ENCODE peak calls at places on chromosomes 4 and X, in five cellular contexts. E, G, M, V and Y are unnamed samples.

GRCh38 chr4:113893546-113893945 is 85.9 kb downstream of the ARSJ start:
- DNase-seq in V (no peak), E (no peak), G (peak), M (no peak), Y (no peak)

GRCh38 chrX:121902463-121902862 is 855.1 kb downstream of the GLUD2 start:
- DNase-seq in E (no peak), G (no peak), V (no peak), M (no peak), Y (no peak)

GRCh38 chr4:78691971-78692814 is 84.0 kb upstream of the BMP2K start:
- DNase-seq in G (peak), V (peak), M (no peak), E (peak), Y (no peak)

GRCh38 chr4:128565054-128565453 is 244.4 kb upstream of the JADE1 start:
- DNase-seq in E (no peak), V (no peak), M (no peak), G (no peak), Y (no peak)

GRCh38 chrX:133948895-133949294 is 36.5 kb downstream of the GPC3 start:
- DNase-seq in G (no peak), E (no peak), M (no peak), V (no peak), Y (no peak)

GRCh38 chr4:127870688-127871087 is 10.0 kb upstream of the PLK4 start:
- DNase-seq in V (peak), E (peak), M (no peak), G (no peak), Y (no peak)

GRCh38 chr4:53592128-53592527 is 842 bp upstream of the LNX1 start:
- DNase-seq in E (peak), M (no peak), G (no peak), V (peak), Y (no peak)

GRCh38 chr4:85610450-85610849 is 135.5 kb downstream of the ARHGAP24 start:
- DNase-seq in V (no peak), M (no peak), G (no peak), E (no peak), Y (no peak)

GRCh38 chr4:47686294-47686872 is 151.5 kb downstream of the CORIN start:
- DNase-seq in M (no peak), E (peak), G (peak), V (peak), Y (no peak)

GRCh38 chr4:141132689-141133145 is 552 bp downstream of the RNF150 start:
- DNase-seq in G (no peak), V (peak), E (peak), M (no peak), Y (no peak)

GRCh38 chrX:11351375-11352295 is 58.4 kb downstream of the AMELX start:
- DNase-seq in E (no peak), M (no peak), V (peak), G (peak), Y (no peak)

GRCh38 chr4:72567821-72568620 is 1.0 kb downstream of the ADAMTS3 start:
- DNase-seq in G (peak), M (peak), V (peak), E (peak), Y (no peak)

GRCh38 chrX:40192196-40192595 is 94.4 kb upstream of the BCOR start:
- DNase-seq in M (no peak), E (no peak), G (no peak), V (no peak), Y (no peak)

GRCh38 chr4:19945501-19945900 is 306.2 kb upstream of the SLIT2 start:
- DNase-seq in G (no peak), V (no peak), E (peak), M (no peak), Y (no peak)

GRCh38 chr4:140867338-140867737 is 111.2 kb upstream of the TBC1D9 start:
- DNase-seq in M (no peak), G (no peak), E (no peak), V (no peak), Y (no peak)

GRCh38 chr4:13452927-13453579 is 31.1 kb downstream of the RAB28 start:
- DNase-seq in E (no peak), G (no peak), M (no peak), V (no peak), Y (no peak)

GRCh38 chrX:109826954-109827708 is 94.1 kb upstream of the ACSL4 start:
- DNase-seq in E (peak), M (no peak), G (no peak), V (peak), Y (no peak)

GRCh38 chr4:12852338-12853307 is 631.5 kb downstream of the RAB28 start:
- DNase-seq in V (no peak), M (no peak), G (peak), E (peak), Y (no peak)

GRCh38 chr4:39237179-39237578 is 54.9 kb downstream of the WDR19 start:
- DNase-seq in G (no peak), E (peak), M (no peak), V (no peak), Y (no peak)

GRCh38 chr4:128571747-128572146 is 237.8 kb upstream of the JADE1 start:
- DNase-seq in G (peak), V (peak), E (no peak), M (no peak), Y (no peak)

GRCh38 chr4:159555873-159556272 is 453.0 kb downstream of the RAPGEF2 start:
- DNase-seq in V (no peak), M (no peak), E (no peak), G (no peak), Y (no peak)

GRCh38 chrX:115595049-115595448 is 34.1 kb downstream of the PLS3 start:
- DNase-seq in E (no peak), M (no peak), V (no peak), G (no peak), Y (no peak)

GRCh38 chr4:109703664-109704351 is 563 bp upstream of the CASP6 start:
- DNase-seq in V (no peak), G (peak), E (no peak), M (no peak), Y (no peak)

GRCh38 chr4:5976431-5976830 is 41.8 kb downstream of the C4orf50 start:
- DNase-seq in M (no peak), E (peak), V (no peak), G (no peak), Y (no peak)

GRCh38 chrX:20515841-20516461 is 249.2 kb upstream of the RPS6KA3 start:
- DNase-seq in G (peak), M (no peak), E (peak), V (no peak), Y (no peak)

GRCh38 chr4:1027219-1027915 is 15.9 kb downstream of the FGFRL1 start:
- DNase-seq in V (no peak), M (no peak), E (no peak), G (no peak), Y (no peak)

GRCh38 chr4:83010522-83011318 is at the start of gene LIN54:
- DNase-seq in E (peak), V (peak), M (peak), G (peak), Y (peak)

GRCh38 chrX:12970691-12971202 is 4.2 kb upstream of the TMSB4X start:
- DNase-seq in V (no peak), G (peak), M (peak), E (peak), Y (no peak)

GRCh38 chrX:112233164-112233563 is 150.6 kb upstream of the TRPC5 start:
- DNase-seq in M (no peak), G (no peak), E (no peak), V (no peak), Y (no peak)

GRCh38 chrX:140502491-140503229 is 2.2 kb downstream of the SOX3 start:
- DNase-seq in V (no peak), M (no peak), G (no peak), E (peak), Y (no peak)

GRCh38 chr4:39548425-39549067 is 21.3 kb upstream of the UGDH start:
- DNase-seq in M (no peak), G (no peak), E (no peak), V (no peak), Y (no peak)

GRCh38 chr4:184313710-184314659 is 96.3 kb upstream of the ENPP6 start:
- DNase-seq in V (peak), E (no peak), G (peak), M (no peak), Y (no peak)

GRCh38 chr4:52545099-52546069 is 113.7 kb downstream of the USP46 start:
- DNase-seq in G (peak), E (peak), M (peak), V (peak), Y (no peak)

GRCh38 chr4:21802406-21802805 is 146.2 kb downstream of the KCNIP4 start:
- DNase-seq in E (no peak), M (no peak), G (no peak), V (no peak), Y (no peak)

GRCh38 chr4:15034071-15034764 is 31.9 kb downstream of the CPEB2 start:
- DNase-seq in V (no peak), M (no peak), E (no peak), G (no peak), Y (no peak)

GRCh38 chr4:147453561-147454141 is 27.2 kb upstream of the EDNRA start:
- DNase-seq in V (no peak), G (no peak), M (no peak), E (peak), Y (no peak)

GRCh38 chr4:106502106-106502699 is 133.6 kb upstream of the GIMD1 start:
- DNase-seq in E (peak), V (peak), M (peak), G (no peak), Y (no peak)